ENCODE peak calls at places on chromosomes 16 and 17, in five cellular contexts. H is kidney, V is heart right ventricle, R is thoracic aorta, F is A673. P is an unnamed sample.

GRCh38 chr17:4476017-4476416 is 22.7 kb upstream of the SPNS2 start:
- DNase-seq in F (no peak), R (no peak), H (peak; percentile 75), V (no peak), P (no peak)

GRCh38 chr17:81858170-81858966 is 2.0 kb downstream of the P4HB start:
- DNase-seq in R (no peak), F (no peak), H (no peak), V (no peak), P (no peak)

GRCh38 chr16:15643453-15644305 is 725 bp upstream of the MARF1 start:
- DNase-seq in H (no peak), F (peak; percentile 79), R (no peak), V (no peak), P (peak; percentile 73)

GRCh38 chr16:80029706-80030481 is 429.4 kb upstream of the MAF start:
- DNase-seq in H (no peak), V (no peak), R (no peak), F (no peak), P (no peak)

GRCh38 chr17:1643999-1644492 is 1.5 kb downstream of the SCARF1 start:
- DNase-seq in R (no peak), V (no peak), H (no peak), F (no peak), P (peak; percentile 41)

GRCh38 chr16:88770459-88771293 is 14.3 kb downstream of the PIEZO1 start:
- DNase-seq in H (peak; percentile 93), F (peak; percentile 98), R (no peak), V (peak; percentile 74), P (peak; percentile 64)

GRCh38 chr17:41527076-41528023 is 758 bp downstream of the KRT19 start:
- DNase-seq in R (no peak), H (peak; percentile 83), F (no peak), V (no peak), P (no peak)

GRCh38 chr16:24668481-24669001 is 60.9 kb upstream of the TNRC6A start:
- DNase-seq in R (peak; percentile 16), H (peak; percentile 69), V (no peak), F (peak; percentile 46), P (peak; percentile 87)

GRCh38 chr17:67439269-67439668 is 62.2 kb downstream of the PITPNC1 start:
- DNase-seq in R (no peak), H (no peak), V (no peak), F (no peak), P (no peak)

GRCh38 chr16:22786691-22787090 is 27.3 kb upstream of the HS3ST2 start:
- DNase-seq in H (no peak), V (no peak), R (no peak), F (no peak), P (no peak)

GRCh38 chr17:16211601-16212000 is 3.7 kb downstream of the NCOR1 start:
- DNase-seq in H (no peak), V (no peak), F (no peak), R (no peak), P (no peak)

GRCh38 chr16:57643166-57643813 is 14.9 kb downstream of the ADGRG1 start:
- DNase-seq in H (no peak), V (no peak), R (no peak), F (no peak), P (peak; percentile 24)

GRCh38 chr16:57565461-57565860 is 23.0 kb downstream of the ADGRG5 start:
- DNase-seq in H (no peak), R (no peak), V (no peak), F (no peak), P (no peak)

GRCh38 chr16:17518441-17518840 is 47.7 kb upstream of the XYLT1 start:
- DNase-seq in H (no peak), V (no peak), R (no peak), F (no peak), P (no peak)

GRCh38 chr17:44972953-44973352 is 4.8 kb upstream of the C1QL1 start:
- DNase-seq in F (no peak), H (no peak), R (no peak), V (no peak), P (no peak)

GRCh38 chr16:51181495-51181795 is 30.4 kb upstream of the SALL1 start:
- DNase-seq in F (peak; percentile 47), H (no peak), V (no peak), R (no peak), P (no peak)

GRCh38 chr17:38455288-38455915 is 27.1 kb downstream of the ARHGAP23 start:
- DNase-seq in V (no peak), F (no peak), H (no peak), R (no peak), P (peak; percentile 42)

GRCh38 chr17:74211929-74212261 is 1.5 kb upstream of the TTYH2 start:
- DNase-seq in R (no peak), H (no peak), F (no peak), V (no peak), P (no peak)

GRCh38 chr17:78862073-78863023 is 21.7 kb upstream of the USP36 start:
- DNase-seq in F (no peak), H (peak; percentile 94), V (peak; percentile 52), R (peak; percentile 93), P (peak; percentile 95)

GRCh38 chr17:17079761-17080160 is 37.5 kb downstream of the MPRIP start:
- DNase-seq in H (peak; percentile 54), V (peak; percentile 40), R (no peak), F (no peak), P (no peak)

GRCh38 chr16:72649254-72649944 is 398.5 kb downstream of the ZFHX3 start:
- DNase-seq in F (no peak), H (no peak), V (no peak), R (no peak), P (no peak)

GRCh38 chr16:14186007-14186953 is 115.2 kb downstream of the MRTFB start:
- DNase-seq in R (peak; percentile 10), V (peak; percentile 27), H (peak; percentile 76), F (peak; percentile 25), P (peak; percentile 78)

GRCh38 chr17:74219576-74220133 is 6.3 kb downstream of the TTYH2 start:
- DNase-seq in H (no peak), V (no peak), F (no peak), R (no peak), P (no peak)

GRCh38 chr16:21650517-21650916 is 1.9 kb downstream of the IGSF6 start:
- DNase-seq in H (no peak), V (no peak), R (no peak), F (no peak), P (no peak)

GRCh38 chr16:70473446-70474319 is 19.3 kb downstream of the FCSK start:
- DNase-seq in R (no peak), V (no peak), F (no peak), H (no peak), P (no peak)

GRCh38 chr16:77898671-77899211 is 110.4 kb downstream of the VAT1L start:
- DNase-seq in V (no peak), R (no peak), H (no peak), F (no peak), P (no peak)

GRCh38 chr17:40177275-40177874 is at the start of gene RAPGEFL1:
- DNase-seq in H (peak; percentile 91), F (peak; percentile 72), R (peak; percentile 35), V (peak; percentile 82), P (peak; percentile 74)

GRCh38 chr16:11024333-11025053 is 80.1 kb downstream of the CLEC16A start:
- DNase-seq in F (no peak), V (no peak), R (no peak), H (no peak), P (no peak)
- H3K9me3 ChIP-seq in F (peaks cover 10% of the 10 kb centered on the region), V (no peaks in the 10 kb centered on the region), R (peaks cover 6% of the 10 kb centered on the region), H (no peaks in the 10 kb centered on the region), P (no peaks in the 10 kb centered on the region)

DNA sequence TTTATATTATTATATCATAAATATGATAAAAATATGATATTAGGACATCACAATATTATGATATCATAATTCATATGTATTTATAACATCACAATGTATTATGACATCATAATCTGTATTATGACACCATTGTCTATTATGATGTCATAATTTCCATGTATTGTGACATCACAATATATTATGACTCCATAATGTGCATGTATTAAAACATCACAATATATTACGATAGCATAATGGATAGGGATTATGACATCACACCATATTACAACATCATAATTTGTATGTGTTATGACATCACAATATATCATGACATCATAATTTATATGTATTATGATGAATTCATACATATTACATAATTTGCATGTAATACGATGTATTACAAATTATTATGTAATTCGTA is 1755.9 kb downstream of the TP53TG3F start:
- DNase-seq in V (no peak), H (no peak), F (no peak), R (no peak), P (no peak)
- H3K9me3 ChIP-seq in V (no peaks in the 10 kb centered on the region), H (no peaks in the 10 kb centered on the region), F (peaks cover 7% of the 10 kb centered on the region), R (no peaks in the 10 kb centered on the region), P (peaks cover 3% of the 10 kb centered on the region)

GRCh38 chr17:14121952-14122351 is 52.6 kb downstream of the COX10 start:
- DNase-seq in R (no peak), H (no peak), V (no peak), F (peak; percentile 51), P (peak; percentile 23)

GRCh38 chr17:14124854-14125253 is 55.5 kb downstream of the COX10 start:
- DNase-seq in H (no peak), R (no peak), V (no peak), F (no peak), P (no peak)

GRCh38 chr17:14123579-14124278 is 54.4 kb downstream of the COX10 start:
- DNase-seq in F (no peak), R (no peak), V (no peak), H (no peak), P (no peak)

DNA sequence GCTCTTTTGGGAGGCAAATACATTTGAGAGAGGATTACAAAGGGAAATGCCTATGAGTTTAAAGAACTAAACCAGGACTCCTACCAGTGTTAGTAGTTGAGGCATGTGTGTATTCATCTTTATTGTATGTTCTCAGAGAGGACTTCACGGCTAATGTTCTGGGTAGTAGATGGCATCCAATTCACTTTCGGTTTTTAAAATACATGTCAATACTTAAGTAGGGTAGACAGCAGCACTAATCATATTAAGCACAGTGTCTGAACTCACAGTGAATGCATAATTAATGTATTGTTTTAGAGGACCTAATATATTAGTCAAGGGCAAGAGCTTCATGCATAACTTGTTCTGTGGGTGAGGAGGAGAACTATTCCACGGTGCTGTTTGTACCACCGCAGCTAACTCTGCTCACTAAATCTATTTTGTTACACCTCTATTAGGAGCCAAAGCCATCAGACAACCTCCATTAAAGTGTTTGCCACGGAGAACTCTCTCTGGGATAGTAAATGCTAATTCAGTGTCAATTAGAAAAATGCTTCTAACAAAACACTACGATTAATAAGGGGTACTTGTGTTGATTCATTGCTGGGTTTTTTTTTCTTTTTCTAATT is 56.3 kb downstream of the COX10 start:
- DNase-seq in H (no peak), R (no peak), V (no peak), F (peak; percentile 16), P (no peak)
- H3K9me3 ChIP-seq in H (no peaks in the 10 kb centered on the region), R (no peaks in the 10 kb centered on the region), V (no peaks in the 10 kb centered on the region), F (no peaks in the 10 kb centered on the region), P (no peaks in the 10 kb centered on the region)

DNA sequence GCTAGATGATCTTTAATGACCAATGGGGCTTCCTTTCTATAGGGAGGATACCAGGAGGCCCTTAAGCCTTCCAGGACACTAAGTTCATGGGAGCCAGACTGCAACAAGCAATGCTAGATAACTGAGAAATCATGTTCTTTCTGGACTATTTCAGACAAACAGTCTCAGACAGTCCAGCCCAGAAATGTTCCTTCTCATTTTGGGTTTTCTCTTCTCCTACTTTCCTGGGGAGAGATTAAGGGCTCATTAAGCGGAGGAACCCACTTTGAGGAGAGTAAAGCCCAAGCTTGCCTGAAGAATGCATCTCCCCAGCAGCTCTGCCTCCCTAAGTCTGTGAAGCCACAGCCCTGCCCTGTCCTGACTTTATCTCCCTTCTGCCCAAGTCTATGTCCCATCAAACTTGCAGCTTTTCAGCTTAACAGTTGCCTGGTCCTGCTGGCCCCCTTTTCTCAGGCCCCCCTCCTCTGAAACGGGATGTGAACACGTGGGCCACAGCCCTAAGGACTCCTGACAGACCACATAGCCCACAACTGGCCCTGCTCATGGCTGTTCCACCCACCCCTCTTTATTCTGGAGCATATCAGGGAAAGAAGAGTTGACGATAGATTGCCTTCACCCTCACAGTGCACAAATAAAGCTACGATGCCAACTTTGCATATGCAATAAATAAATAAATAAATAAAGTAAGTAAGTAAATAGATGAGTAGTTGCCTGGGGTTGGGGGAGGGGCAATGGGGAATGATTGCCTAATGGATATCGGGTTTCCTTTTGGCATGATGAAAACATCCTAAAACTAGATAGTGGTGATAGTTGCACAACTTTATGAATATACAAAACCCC is 111.0 kb downstream of the N4BP1 start:
- DNase-seq in R (no peak), H (no peak), F (peak; percentile 78), V (no peak), P (peak; percentile 10)
- H3K9me3 ChIP-seq in R (no peaks in the 10 kb centered on the region), H (no peaks in the 10 kb centered on the region), F (peaks cover 5% of the 10 kb centered on the region), V (no peaks in the 10 kb centered on the region), P (no peaks in the 10 kb centered on the region)